ENCODE peak calls at places on chromosome 1, in eight cellular contexts. One of them, this sample, is unnamed.

GRCh38 chr1:52996653-52997052 is 65.4 kb upstream of the PODN start:
- DNase-seq in ELR: no peak
- DNase-seq in progenitor cell of endocrine pancreas: no peak
- DNase-seq in hippocampal formation: no peak
- DNase-seq in activated CD4-positive, alpha-beta T cell treated with anti-CD3 and anti-CD28 coated beads for 48 hours: no peak
- DNase-seq in RPMI7951: no peak
- DNase-seq in stimulated activated CD4-positive, alpha-beta T cell treated with anti-CD3 and anti-CD28 coated beads, Interleukin-2, amount 100 ng/mL, for 24 hours: no peak
- DNase-seq in nucleus accumbens: no peak
- DNase-seq in this sample: no peak

GRCh38 chr1:14857436-14858195 is 259.1 kb downstream of the KAZN start:
- DNase-seq in ELR: no peak
- DNase-seq in progenitor cell of endocrine pancreas: no peak
- DNase-seq in hippocampal formation: no peak
- DNase-seq in activated CD4-positive, alpha-beta T cell treated with anti-CD3 and anti-CD28 coated beads for 48 hours: no peak
- DNase-seq in RPMI7951: no peak
- DNase-seq in stimulated activated CD4-positive, alpha-beta T cell treated with anti-CD3 and anti-CD28 coated beads, Interleukin-2, amount 100 ng/mL, for 24 hours: no peak
- DNase-seq in nucleus accumbens: no peak
- DNase-seq in this sample: no peak

GRCh38 chr1:238060046-238060445 is 169.3 kb upstream of the ZP4 start:
- DNase-seq in ELR: no peak
- DNase-seq in progenitor cell of endocrine pancreas: no peak
- DNase-seq in hippocampal formation: no peak
- DNase-seq in activated CD4-positive, alpha-beta T cell treated with anti-CD3 and anti-CD28 coated beads for 48 hours: no peak
- DNase-seq in RPMI7951: no peak
- DNase-seq in stimulated activated CD4-positive, alpha-beta T cell treated with anti-CD3 and anti-CD28 coated beads, Interleukin-2, amount 100 ng/mL, for 24 hours: no peak
- DNase-seq in nucleus accumbens: no peak
- DNase-seq in this sample: no peak

GRCh38 chr1:240337795-240338194 is 246.1 kb downstream of the FMN2 start:
- DNase-seq in ELR: peak; percentile 84
- DNase-seq in progenitor cell of endocrine pancreas: no peak
- DNase-seq in hippocampal formation: peak; percentile 39
- DNase-seq in activated CD4-positive, alpha-beta T cell treated with anti-CD3 and anti-CD28 coated beads for 48 hours: no peak
- DNase-seq in RPMI7951: peak; percentile 91
- DNase-seq in stimulated activated CD4-positive, alpha-beta T cell treated with anti-CD3 and anti-CD28 coated beads, Interleukin-2, amount 100 ng/mL, for 24 hours: no peak
- DNase-seq in nucleus accumbens: no peak
- DNase-seq in this sample: no peak

GRCh38 chr1:57927003-57927402 is 503.1 kb upstream of the DAB1 start:
- DNase-seq in ELR: no peak
- DNase-seq in progenitor cell of endocrine pancreas: no peak
- DNase-seq in hippocampal formation: no peak
- DNase-seq in activated CD4-positive, alpha-beta T cell treated with anti-CD3 and anti-CD28 coated beads for 48 hours: no peak
- DNase-seq in RPMI7951: no peak
- DNase-seq in stimulated activated CD4-positive, alpha-beta T cell treated with anti-CD3 and anti-CD28 coated beads, Interleukin-2, amount 100 ng/mL, for 24 hours: no peak
- DNase-seq in nucleus accumbens: no peak
- DNase-seq in this sample: no peak

GRCh38 chr1:36132029-36132428 is 7.0 kb upstream of the COL8A2 start:
- DNase-seq in ELR: no peak
- DNase-seq in progenitor cell of endocrine pancreas: no peak
- DNase-seq in hippocampal formation: no peak
- DNase-seq in activated CD4-positive, alpha-beta T cell treated with anti-CD3 and anti-CD28 coated beads for 48 hours: no peak
- DNase-seq in RPMI7951: no peak
- DNase-seq in stimulated activated CD4-positive, alpha-beta T cell treated with anti-CD3 and anti-CD28 coated beads, Interleukin-2, amount 100 ng/mL, for 24 hours: no peak
- DNase-seq in nucleus accumbens: no peak
- DNase-seq in this sample: no peak

GRCh38 chr1:22163578-22163977 is 20.7 kb upstream of the WNT4 start:
- DNase-seq in ELR: no peak
- DNase-seq in progenitor cell of endocrine pancreas: no peak
- DNase-seq in hippocampal formation: no peak
- DNase-seq in activated CD4-positive, alpha-beta T cell treated with anti-CD3 and anti-CD28 coated beads for 48 hours: no peak
- DNase-seq in RPMI7951: no peak
- DNase-seq in stimulated activated CD4-positive, alpha-beta T cell treated with anti-CD3 and anti-CD28 coated beads, Interleukin-2, amount 100 ng/mL, for 24 hours: no peak
- DNase-seq in nucleus accumbens: no peak
- DNase-seq in this sample: no peak

GRCh38 chr1:26471201-26471497 is 1.1 kb upstream of the HMGN2 start:
- DNase-seq in ELR: no peak
- DNase-seq in progenitor cell of endocrine pancreas: no peak
- DNase-seq in hippocampal formation: no peak
- DNase-seq in activated CD4-positive, alpha-beta T cell treated with anti-CD3 and anti-CD28 coated beads for 48 hours: no peak
- DNase-seq in RPMI7951: no peak
- DNase-seq in stimulated activated CD4-positive, alpha-beta T cell treated with anti-CD3 and anti-CD28 coated beads, Interleukin-2, amount 100 ng/mL, for 24 hours: no peak
- DNase-seq in nucleus accumbens: no peak
- DNase-seq in this sample: no peak

GRCh38 chr1:80251591-80251990 is 1245.1 kb upstream of the ADGRL4 start:
- DNase-seq in ELR: no peak
- DNase-seq in progenitor cell of endocrine pancreas: no peak
- DNase-seq in hippocampal formation: no peak
- DNase-seq in activated CD4-positive, alpha-beta T cell treated with anti-CD3 and anti-CD28 coated beads for 48 hours: no peak
- DNase-seq in RPMI7951: no peak
- DNase-seq in stimulated activated CD4-positive, alpha-beta T cell treated with anti-CD3 and anti-CD28 coated beads, Interleukin-2, amount 100 ng/mL, for 24 hours: no peak
- DNase-seq in nucleus accumbens: no peak
- DNase-seq in this sample: no peak

GRCh38 chr1:116732726-116733125 is 21.5 kb upstream of the CD2 start:
- DNase-seq in ELR: no peak
- DNase-seq in progenitor cell of endocrine pancreas: no peak
- DNase-seq in hippocampal formation: no peak
- DNase-seq in activated CD4-positive, alpha-beta T cell treated with anti-CD3 and anti-CD28 coated beads for 48 hours: no peak
- DNase-seq in RPMI7951: no peak
- DNase-seq in stimulated activated CD4-positive, alpha-beta T cell treated with anti-CD3 and anti-CD28 coated beads, Interleukin-2, amount 100 ng/mL, for 24 hours: no peak
- DNase-seq in nucleus accumbens: no peak
- DNase-seq in this sample: no peak

GRCh38 chr1:192130175-192130574 is 28.1 kb upstream of the RGS18 start:
- DNase-seq in ELR: no peak
- DNase-seq in progenitor cell of endocrine pancreas: no peak
- DNase-seq in hippocampal formation: no peak
- DNase-seq in activated CD4-positive, alpha-beta T cell treated with anti-CD3 and anti-CD28 coated beads for 48 hours: no peak
- DNase-seq in RPMI7951: no peak
- DNase-seq in stimulated activated CD4-positive, alpha-beta T cell treated with anti-CD3 and anti-CD28 coated beads, Interleukin-2, amount 100 ng/mL, for 24 hours: no peak
- DNase-seq in nucleus accumbens: no peak
- DNase-seq in this sample: no peak

GRCh38 chr1:204081156-204081790 is 8.4 kb downstream of the SOX13 start:
- DNase-seq in ELR: no peak
- DNase-seq in progenitor cell of endocrine pancreas: no peak
- DNase-seq in hippocampal formation: no peak
- DNase-seq in activated CD4-positive, alpha-beta T cell treated with anti-CD3 and anti-CD28 coated beads for 48 hours: no peak
- DNase-seq in RPMI7951: no peak
- DNase-seq in stimulated activated CD4-positive, alpha-beta T cell treated with anti-CD3 and anti-CD28 coated beads, Interleukin-2, amount 100 ng/mL, for 24 hours: no peak
- DNase-seq in nucleus accumbens: no peak
- DNase-seq in this sample: no peak

GRCh38 chr1:210330279-210330866 is 1.7 kb downstream of the HHAT start:
- DNase-seq in ELR: no peak
- DNase-seq in progenitor cell of endocrine pancreas: no peak
- DNase-seq in hippocampal formation: no peak
- DNase-seq in activated CD4-positive, alpha-beta T cell treated with anti-CD3 and anti-CD28 coated beads for 48 hours: no peak
- DNase-seq in RPMI7951: peak; percentile 61
- DNase-seq in stimulated activated CD4-positive, alpha-beta T cell treated with anti-CD3 and anti-CD28 coated beads, Interleukin-2, amount 100 ng/mL, for 24 hours: no peak
- DNase-seq in nucleus accumbens: no peak
- DNase-seq in this sample: no peak